ENCODE peak calls at places on chromosomes 12 and 14, in four cellular contexts. L is GM12891, O is HL-60, A is GM12878. M is an unnamed sample.

GRCh38 chr12:94557896-94558295 is 92.5 kb downstream of the TMCC3 start:
- DNase-seq in L (no peak), O (no peak), A (no peak), M (no peak)

GRCh38 chr14:106309423-106309822 is 783.0 kb downstream of the TMEM121 start:
- DNase-seq in L (no peak), O (no peak), A (peak; percentile 12), M (no peak)

GRCh38 chr14:64705406-64706118 is 1.3 kb downstream of the PLEKHG3 start:
- DNase-seq in L (no peak), O (peak; percentile 72), A (no peak), M (no peak)

GRCh38 chr12:42944516-42944915 is 355.0 kb upstream of the PRICKLE1 start:
- DNase-seq in L (no peak), O (no peak), A (no peak), M (no peak)

GRCh38 chr12:32149489-32149888 is 42.8 kb downstream of the BICD1 start:
- DNase-seq in L (no peak), O (no peak), A (no peak), M (no peak)

GRCh38 chr12:94405378-94406116 is 54.1 kb downstream of the CEP83 start:
- DNase-seq in L (no peak), O (no peak), A (peak; percentile 47), M (no peak)

GRCh38 chr12:104742551-104742961 is 215.5 kb downstream of the SLC41A2 start:
- DNase-seq in L (no peak), O (no peak), A (no peak), M (no peak)

GRCh38 chr12:89663577-89664357 is 44.9 kb downstream of the ATP2B1 start:
- DNase-seq in L (no peak), O (no peak), A (peak; percentile 37), M (peak; percentile 51)

GRCh38 chr12:126036348-126036747 is 971.1 kb downstream of the AACS start:
- DNase-seq in L (no peak), O (no peak), A (no peak), M (no peak)

GRCh38 chr12:76568130-76568529 is 8.6 kb upstream of the OSBPL8 start:
- DNase-seq in L (no peak), O (no peak), A (no peak), M (no peak)

GRCh38 chr12:119153477-119154434 is 25.0 kb upstream of the HSPB8 start:
- DNase-seq in L (no peak), O (peak; percentile 31), A (no peak), M (peak; percentile 83)

GRCh38 chr14:101108579-101109346 is 205.2 kb upstream of the RTL1 start:
- DNase-seq in L (no peak), O (no peak), A (no peak), M (no peak)

GRCh38 chr14:64841121-64841611 is 38.5 kb downstream of the SPTB start:
- DNase-seq in L (no peak), O (no peak), A (no peak), M (peak; percentile 77)

GRCh38 chr12:50276912-50277671 is 6.2 kb downstream of the LIMA1 start:
- DNase-seq in L (no peak), O (no peak), A (no peak), M (no peak)

GRCh38 chr14:103694572-103695026 is 20.7 kb downstream of the XRCC3 start:
- DNase-seq in L (no peak), O (no peak), A (no peak), M (no peak)

GRCh38 chr12:53696285-53696654 is 20.4 kb upstream of the ATP5MC2 start:
- DNase-seq in L (peak; percentile 56), O (no peak), A (peak; percentile 25), M (peak; percentile 66)

GRCh38 chr12:68356060-68356748 is 24.0 kb upstream of the MDM1 start:
- DNase-seq in L (no peak), O (no peak), A (no peak), M (no peak)

GRCh38 chr12:27969011-27969900 is 3.3 kb downstream of the PTHLH start:
- DNase-seq in L (no peak), O (no peak), A (no peak), M (no peak)

GRCh38 chr12:27971606-27972005 is 927 bp downstream of the PTHLH start:
- DNase-seq in L (no peak), O (no peak), A (no peak), M (no peak)

GRCh38 chr12:27970981-27971489 is 1.5 kb downstream of the PTHLH start:
- DNase-seq in L (no peak), O (no peak), A (no peak), M (no peak)

GRCh38 chr12:27969901-27970390 is 2.6 kb downstream of the PTHLH start:
- DNase-seq in L (peak; percentile 60), O (peak; percentile 41), A (peak; percentile 25), M (peak; percentile 85)

GRCh38 chr12:27970391-27970980 is 2.0 kb downstream of the PTHLH start:
- DNase-seq in L (peak; percentile 34), O (no peak), A (no peak), M (no peak)
- TF ChIP-seq SPI1 in L (no peak), O (no peak), A (no peak), M (no peak)

GRCh38 chr12:12086975-12087692 is 16.4 kb downstream of the BCL2L14 start:
- DNase-seq in L (no peak), O (no peak), A (no peak), M (no peak)

GRCh38 chr12:12088761-12089160 is 18.0 kb downstream of the BCL2L14 start:
- DNase-seq in L (no peak), O (no peak), A (no peak), M (no peak)

GRCh38 chr12:12088147-12088546 is 17.4 kb downstream of the BCL2L14 start:
- DNase-seq in L (no peak), O (no peak), A (no peak), M (no peak)

GRCh38 chr12:12086331-12086730 is 15.6 kb downstream of the BCL2L14 start:
- DNase-seq in L (no peak), O (no peak), A (no peak), M (no peak)

GRCh38 chr12:12087693-12088034 is 16.9 kb downstream of the BCL2L14 start:
- DNase-seq in L (no peak), O (no peak), A (no peak), M (no peak)
- TF ChIP-seq SPI1 in L (no peak), O (no peak), A (no peak), M (no peak)

GRCh38 chr14:94427016-94427613 is 25.5 kb downstream of the SERPINA11 start:
- DNase-seq in L (no peak), O (no peak), A (no peak), M (no peak)

GRCh38 chr14:94424371-94424770 is 28.2 kb downstream of the SERPINA11 start:
- DNase-seq in L (no peak), O (no peak), A (no peak), M (no peak)

GRCh38 chr14:94421316-94421715 is 31.3 kb downstream of the SERPINA11 start:
- DNase-seq in L (no peak), O (no peak), A (no peak), M (no peak)

GRCh38 chr14:94426526-94426925 is 26.1 kb downstream of the SERPINA11 start:
- DNase-seq in L (no peak), O (no peak), A (no peak), M (no peak)

DNA sequence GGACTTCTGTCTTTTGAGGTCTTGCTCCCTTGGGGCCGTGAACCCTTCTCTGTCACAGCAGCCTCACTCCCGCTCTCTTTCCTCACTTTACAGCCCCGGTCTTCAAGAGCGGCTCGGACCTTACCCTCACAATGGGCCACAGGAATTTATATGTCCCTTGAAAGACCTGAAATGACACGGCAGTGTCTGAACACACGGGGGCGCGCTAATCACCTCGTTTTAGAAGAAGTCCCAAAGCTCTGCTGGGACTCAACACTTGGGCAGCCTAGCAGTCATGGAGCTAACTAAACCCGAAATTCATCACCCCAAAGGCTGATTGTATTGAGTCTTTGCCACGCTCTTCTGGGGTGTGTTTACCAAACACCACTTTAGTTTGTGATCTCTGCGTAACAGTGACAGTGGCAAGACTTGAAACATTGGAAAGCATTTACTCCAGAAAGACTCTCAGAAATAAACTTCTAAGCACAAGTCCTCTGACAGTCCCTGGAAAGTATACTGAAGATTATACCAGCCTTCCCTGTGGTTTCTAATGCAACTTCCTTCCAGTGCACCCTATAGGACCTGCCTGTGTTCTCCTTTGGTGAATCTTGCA is 29.0 kb downstream of the SERPINA11 start:
- DNase-seq in L (peak; percentile 32), O (peak; percentile 80), A (peak; percentile 24), M (peak; percentile 25)
- TF ChIP-seq SPI1 in L (no peak), O (no peak), A (no peak), M (no peak)

GRCh38 chr12:80895240-80895639 is 42.5 kb downstream of the LIN7A start:
- DNase-seq in L (no peak), O (no peak), A (no peak), M (no peak)

GRCh38 chr12:80894179-80894578 is 43.6 kb downstream of the LIN7A start:
- DNase-seq in L (no peak), O (no peak), A (no peak), M (no peak)

DNA sequence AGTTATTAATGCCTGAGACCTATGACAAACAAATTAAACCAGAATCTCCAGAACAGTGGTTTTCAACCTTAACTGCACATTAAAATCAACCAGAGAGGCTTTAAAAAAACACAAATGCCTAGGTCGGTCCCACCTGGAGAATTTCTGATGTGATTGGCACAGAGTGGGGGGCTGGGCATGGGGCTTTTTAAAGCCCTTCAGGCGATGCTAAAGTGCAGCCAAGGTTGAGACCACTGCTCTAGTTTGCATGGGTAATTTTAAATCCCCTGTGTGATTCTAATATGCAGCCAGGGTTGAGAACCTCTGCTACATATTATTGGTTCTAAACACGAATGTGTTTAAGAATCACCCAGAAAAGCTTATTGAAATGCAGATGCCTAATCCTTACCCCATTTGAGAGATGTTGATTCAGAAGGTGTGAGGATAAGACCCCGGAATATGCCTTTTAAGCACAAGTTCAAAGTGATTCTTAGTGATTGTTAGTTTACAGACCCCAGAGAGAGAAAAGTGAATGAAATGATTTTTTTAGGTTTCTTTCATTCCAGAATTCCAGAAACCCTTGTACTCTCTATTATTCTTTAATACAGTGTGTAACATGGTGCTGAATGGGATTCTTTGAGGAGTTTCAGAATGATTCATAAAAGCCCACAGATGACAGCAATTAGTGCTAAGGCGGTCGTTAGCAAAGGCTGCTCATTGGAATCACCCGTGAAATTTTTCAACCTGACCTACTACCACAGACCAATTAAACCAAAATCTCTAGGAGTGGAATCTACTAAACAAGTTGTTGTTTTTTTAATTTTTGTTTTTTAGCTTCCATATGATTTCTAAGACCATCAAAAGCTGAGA is 44.9 kb downstream of the LIN7A start:
- DNase-seq in L (no peak), O (no peak), A (peak; percentile 9), M (no peak)
- TF ChIP-seq SPI1 in L (no peak), O (no peak), A (no peak), M (no peak)